ENCODE peak calls at places on chromosome 13, in nine cellular contexts. One of them, this sample, is unnamed.

GRCh38 chr13:108328848-108329247 is 59.3 kb downstream of the TNFSF13B start:
- DNase-seq in heart right ventricle: no peak
- DNase-seq in Peyer's patch: no peak
- DNase-seq in dorsolateral prefrontal cortex: no peak
- DNase-seq in left ventricle myocardium inferior: no peak
- DNase-seq in right atrium auricular region: no peak
- DNase-seq in body of pancreas: no peak
- DNase-seq in cardiac muscle cell: no peak
- DNase-seq in endodermal cell: no peak
- DNase-seq in this sample: no peak

GRCh38 chr13:114056205-114057013 is 76.0 kb downstream of the RASA3 start:
- DNase-seq in heart right ventricle: no peak
- DNase-seq in Peyer's patch: no peak
- DNase-seq in dorsolateral prefrontal cortex: no peak
- DNase-seq in left ventricle myocardium inferior: no peak
- DNase-seq in right atrium auricular region: no peak
- DNase-seq in body of pancreas: no peak
- DNase-seq in cardiac muscle cell: no peak
- DNase-seq in endodermal cell: no peak
- DNase-seq in this sample: no peak

GRCh38 chr13:106098778-106099177 is 436.7 kb downstream of the EFNB2 start:
- DNase-seq in heart right ventricle: no peak
- DNase-seq in Peyer's patch: no peak
- DNase-seq in dorsolateral prefrontal cortex: no peak
- DNase-seq in left ventricle myocardium inferior: no peak
- DNase-seq in right atrium auricular region: no peak
- DNase-seq in body of pancreas: no peak
- DNase-seq in cardiac muscle cell: no peak
- DNase-seq in endodermal cell: no peak
- DNase-seq in this sample: no peak

GRCh38 chr13:44312898-44313551 is 60.6 kb upstream of the SERP2 start:
- DNase-seq in heart right ventricle: no peak
- DNase-seq in Peyer's patch: no peak
- DNase-seq in dorsolateral prefrontal cortex: no peak
- DNase-seq in left ventricle myocardium inferior: no peak
- DNase-seq in right atrium auricular region: no peak
- DNase-seq in body of pancreas: no peak
- DNase-seq in cardiac muscle cell: peak
- DNase-seq in endodermal cell: no peak
- DNase-seq in this sample: peak

GRCh38 chr13:82480415-82480814 is 1401.9 kb downstream of the SLITRK1 start:
- DNase-seq in heart right ventricle: no peak
- DNase-seq in Peyer's patch: no peak
- DNase-seq in dorsolateral prefrontal cortex: no peak
- DNase-seq in left ventricle myocardium inferior: no peak
- DNase-seq in right atrium auricular region: no peak
- DNase-seq in body of pancreas: no peak
- DNase-seq in cardiac muscle cell: no peak
- DNase-seq in endodermal cell: no peak
- DNase-seq in this sample: no peak

GRCh38 chr13:80408270-80408669 is 67.3 kb upstream of the SPRY2 start:
- DNase-seq in heart right ventricle: no peak
- DNase-seq in Peyer's patch: no peak
- DNase-seq in dorsolateral prefrontal cortex: no peak
- DNase-seq in left ventricle myocardium inferior: no peak
- DNase-seq in right atrium auricular region: no peak
- DNase-seq in body of pancreas: no peak
- DNase-seq in cardiac muscle cell: no peak
- DNase-seq in endodermal cell: peak
- DNase-seq in this sample: no peak

GRCh38 chr13:37144661-37145060 is 39.2 kb upstream of the CSNK1A1L start:
- DNase-seq in heart right ventricle: no peak
- DNase-seq in Peyer's patch: no peak
- DNase-seq in dorsolateral prefrontal cortex: no peak
- DNase-seq in left ventricle myocardium inferior: no peak
- DNase-seq in right atrium auricular region: no peak
- DNase-seq in body of pancreas: no peak
- DNase-seq in cardiac muscle cell: no peak
- DNase-seq in endodermal cell: no peak
- DNase-seq in this sample: no peak

GRCh38 chr13:42108217-42108616 is 59.8 kb downstream of the DGKH start:
- DNase-seq in heart right ventricle: no peak
- DNase-seq in Peyer's patch: no peak
- DNase-seq in dorsolateral prefrontal cortex: no peak
- DNase-seq in left ventricle myocardium inferior: no peak
- DNase-seq in right atrium auricular region: no peak
- DNase-seq in body of pancreas: no peak
- DNase-seq in cardiac muscle cell: no peak
- DNase-seq in endodermal cell: no peak
- DNase-seq in this sample: no peak

GRCh38 chr13:27079421-27079958 is 92.1 kb downstream of the USP12 start:
- DNase-seq in heart right ventricle: no peak
- DNase-seq in Peyer's patch: no peak
- DNase-seq in dorsolateral prefrontal cortex: no peak
- DNase-seq in left ventricle myocardium inferior: no peak
- DNase-seq in right atrium auricular region: no peak
- DNase-seq in body of pancreas: no peak
- DNase-seq in cardiac muscle cell: peak
- DNase-seq in endodermal cell: peak
- DNase-seq in this sample: no peak

GRCh38 chr13:51230473-51231105 is 8.4 kb downstream of the FAM124A start:
- DNase-seq in heart right ventricle: peak
- DNase-seq in Peyer's patch: peak
- DNase-seq in dorsolateral prefrontal cortex: peak
- DNase-seq in left ventricle myocardium inferior: peak
- DNase-seq in right atrium auricular region: peak
- DNase-seq in body of pancreas: peak
- DNase-seq in cardiac muscle cell: peak
- DNase-seq in endodermal cell: peak
- DNase-seq in this sample: no peak

GRCh38 chr13:76632388-76633044 is 253.7 kb downstream of the KCTD12 start:
- DNase-seq in heart right ventricle: no peak
- DNase-seq in Peyer's patch: no peak
- DNase-seq in dorsolateral prefrontal cortex: no peak
- DNase-seq in left ventricle myocardium inferior: no peak
- DNase-seq in right atrium auricular region: no peak
- DNase-seq in body of pancreas: no peak
- DNase-seq in cardiac muscle cell: peak
- DNase-seq in endodermal cell: peak
- DNase-seq in this sample: no peak

GRCh38 chr13:49497272-49497671 is 1.5 kb downstream of the PHF11 start:
- DNase-seq in heart right ventricle: no peak
- DNase-seq in Peyer's patch: no peak
- DNase-seq in dorsolateral prefrontal cortex: no peak
- DNase-seq in left ventricle myocardium inferior: no peak
- DNase-seq in right atrium auricular region: no peak
- DNase-seq in body of pancreas: no peak
- DNase-seq in cardiac muscle cell: no peak
- DNase-seq in endodermal cell: no peak
- DNase-seq in this sample: no peak

GRCh38 chr13:65095697-65096096 is 2134.4 kb downstream of the PCDH9 start:
- DNase-seq in heart right ventricle: no peak
- DNase-seq in Peyer's patch: no peak
- DNase-seq in dorsolateral prefrontal cortex: no peak
- DNase-seq in left ventricle myocardium inferior: no peak
- DNase-seq in right atrium auricular region: no peak
- DNase-seq in body of pancreas: no peak
- DNase-seq in cardiac muscle cell: no peak
- DNase-seq in endodermal cell: no peak
- DNase-seq in this sample: no peak

GRCh38 chr13:23718916-23719470 is 148.8 kb downstream of the TNFRSF19 start:
- DNase-seq in heart right ventricle: no peak
- DNase-seq in Peyer's patch: no peak
- DNase-seq in dorsolateral prefrontal cortex: no peak
- DNase-seq in left ventricle myocardium inferior: no peak
- DNase-seq in right atrium auricular region: no peak
- DNase-seq in body of pancreas: no peak
- DNase-seq in cardiac muscle cell: no peak
- DNase-seq in endodermal cell: no peak
- DNase-seq in this sample: no peak

GRCh38 chr13:113407531-113408393 is 43.8 kb upstream of the GRTP1 start:
- DNase-seq in heart right ventricle: no peak
- DNase-seq in Peyer's patch: no peak
- DNase-seq in dorsolateral prefrontal cortex: no peak
- DNase-seq in left ventricle myocardium inferior: no peak
- DNase-seq in right atrium auricular region: no peak
- DNase-seq in body of pancreas: no peak
- DNase-seq in cardiac muscle cell: no peak
- DNase-seq in endodermal cell: peak
- DNase-seq in this sample: peak

GRCh38 chr13:23510544-23510916 is 59.7 kb upstream of the TNFRSF19 start:
- DNase-seq in heart right ventricle: no peak
- DNase-seq in Peyer's patch: no peak
- DNase-seq in dorsolateral prefrontal cortex: no peak
- DNase-seq in left ventricle myocardium inferior: no peak
- DNase-seq in right atrium auricular region: no peak
- DNase-seq in body of pancreas: no peak
- DNase-seq in cardiac muscle cell: peak
- DNase-seq in endodermal cell: no peak
- DNase-seq in this sample: no peak

GRCh38 chr13:52862358-52863206 is 14.1 kb upstream of the PCDH8 start:
- DNase-seq in heart right ventricle: no peak
- DNase-seq in Peyer's patch: no peak
- DNase-seq in dorsolateral prefrontal cortex: no peak
- DNase-seq in left ventricle myocardium inferior: no peak
- DNase-seq in right atrium auricular region: no peak
- DNase-seq in body of pancreas: peak
- DNase-seq in cardiac muscle cell: peak
- DNase-seq in endodermal cell: peak
- DNase-seq in this sample: no peak
- H3K4me3 ChIP-seq in heart right ventricle: no peak
- H3K4me3 ChIP-seq in Peyer's patch: no peak
- H3K4me3 ChIP-seq in dorsolateral prefrontal cortex: no peak
- H3K4me3 ChIP-seq in left ventricle myocardium inferior: no peak
- H3K4me3 ChIP-seq in right atrium auricular region: no peak
- H3K4me3 ChIP-seq in body of pancreas: no peak
- H3K4me3 ChIP-seq in cardiac muscle cell: no peak
- H3K4me3 ChIP-seq in endodermal cell: no peak
- H3K4me3 ChIP-seq in this sample: no peak

GRCh38 chr13:103066079-103066880 is at the start of gene SLC10A2:
- DNase-seq in heart right ventricle: no peak
- DNase-seq in Peyer's patch: peak
- DNase-seq in dorsolateral prefrontal cortex: no peak
- DNase-seq in left ventricle myocardium inferior: no peak
- DNase-seq in right atrium auricular region: no peak
- DNase-seq in body of pancreas: no peak
- DNase-seq in cardiac muscle cell: no peak
- DNase-seq in endodermal cell: no peak
- DNase-seq in this sample: no peak

GRCh38 chr13:103066991-103067390 is 774 bp upstream of the SLC10A2 start:
- DNase-seq in heart right ventricle: no peak
- DNase-seq in Peyer's patch: no peak
- DNase-seq in dorsolateral prefrontal cortex: no peak
- DNase-seq in left ventricle myocardium inferior: no peak
- DNase-seq in right atrium auricular region: no peak
- DNase-seq in body of pancreas: no peak
- DNase-seq in cardiac muscle cell: no peak
- DNase-seq in endodermal cell: no peak
- DNase-seq in this sample: no peak

GRCh38 chr13:103062079-103062478 is 4.1 kb downstream of the SLC10A2 start:
- DNase-seq in heart right ventricle: no peak
- DNase-seq in Peyer's patch: no peak
- DNase-seq in dorsolateral prefrontal cortex: no peak
- DNase-seq in left ventricle myocardium inferior: no peak
- DNase-seq in right atrium auricular region: no peak
- DNase-seq in body of pancreas: no peak
- DNase-seq in cardiac muscle cell: no peak
- DNase-seq in endodermal cell: no peak
- DNase-seq in this sample: no peak

GRCh38 chr13:103067751-103068563 is 1.7 kb upstream of the SLC10A2 start:
- DNase-seq in heart right ventricle: no peak
- DNase-seq in Peyer's patch: peak
- DNase-seq in dorsolateral prefrontal cortex: no peak
- DNase-seq in left ventricle myocardium inferior: no peak
- DNase-seq in right atrium auricular region: no peak
- DNase-seq in body of pancreas: no peak
- DNase-seq in cardiac muscle cell: no peak
- DNase-seq in endodermal cell: peak
- DNase-seq in this sample: no peak

DNA sequence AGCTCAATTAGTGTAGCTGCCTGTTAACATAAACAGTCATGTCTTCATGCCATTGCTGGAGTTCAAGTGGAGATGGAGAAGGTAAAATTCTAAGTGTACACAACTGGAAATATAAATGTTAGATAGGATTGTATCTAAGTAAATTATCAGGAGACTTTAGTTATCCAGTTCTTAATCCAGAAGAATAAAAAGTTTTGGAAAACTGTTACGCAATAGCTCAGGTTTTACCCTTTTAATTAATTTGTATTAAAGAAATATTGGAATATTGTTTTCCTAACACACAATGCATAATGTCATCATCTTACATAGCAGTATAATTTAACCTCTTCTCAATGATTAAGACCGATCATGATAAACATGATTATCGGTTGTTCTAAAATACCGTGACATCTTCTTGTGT is 2.8 kb downstream of the SLC10A2 start:
- DNase-seq in heart right ventricle: no peak
- DNase-seq in Peyer's patch: no peak
- DNase-seq in dorsolateral prefrontal cortex: no peak
- DNase-seq in left ventricle myocardium inferior: no peak
- DNase-seq in right atrium auricular region: no peak
- DNase-seq in body of pancreas: no peak
- DNase-seq in cardiac muscle cell: no peak
- DNase-seq in endodermal cell: no peak
- DNase-seq in this sample: no peak
- TF ChIP-seq CTCF in heart right ventricle: no peak
- TF ChIP-seq CTCF in Peyer's patch: no peak
- TF ChIP-seq CTCF in dorsolateral prefrontal cortex: no peak
- TF ChIP-seq CTCF in left ventricle myocardium inferior: no peak
- TF ChIP-seq CTCF in right atrium auricular region: no peak
- TF ChIP-seq CTCF in body of pancreas: no peak
- TF ChIP-seq CTCF in cardiac muscle cell: no peak
- TF ChIP-seq CTCF in endodermal cell: no peak
- TF ChIP-seq CTCF in this sample: no peak

GRCh38 chr13:39655041-39655568 is 357 bp upstream of the COG6 start:
- DNase-seq in heart right ventricle: no peak
- DNase-seq in Peyer's patch: no peak
- DNase-seq in dorsolateral prefrontal cortex: no peak
- DNase-seq in left ventricle myocardium inferior: no peak
- DNase-seq in right atrium auricular region: no peak
- DNase-seq in body of pancreas: no peak
- DNase-seq in cardiac muscle cell: no peak
- DNase-seq in endodermal cell: no peak
- DNase-seq in this sample: no peak
- H3K27ac ChIP-seq in heart right ventricle: no peak
- H3K27ac ChIP-seq in Peyer's patch: peak
- H3K27ac ChIP-seq in dorsolateral prefrontal cortex: peak
- H3K27ac ChIP-seq in left ventricle myocardium inferior: peak
- H3K27ac ChIP-seq in right atrium auricular region: peak
- H3K27ac ChIP-seq in body of pancreas: no peak
- H3K27ac ChIP-seq in cardiac muscle cell: no peak
- H3K27ac ChIP-seq in endodermal cell: no peak
- H3K27ac ChIP-seq in this sample: peak

DNA sequence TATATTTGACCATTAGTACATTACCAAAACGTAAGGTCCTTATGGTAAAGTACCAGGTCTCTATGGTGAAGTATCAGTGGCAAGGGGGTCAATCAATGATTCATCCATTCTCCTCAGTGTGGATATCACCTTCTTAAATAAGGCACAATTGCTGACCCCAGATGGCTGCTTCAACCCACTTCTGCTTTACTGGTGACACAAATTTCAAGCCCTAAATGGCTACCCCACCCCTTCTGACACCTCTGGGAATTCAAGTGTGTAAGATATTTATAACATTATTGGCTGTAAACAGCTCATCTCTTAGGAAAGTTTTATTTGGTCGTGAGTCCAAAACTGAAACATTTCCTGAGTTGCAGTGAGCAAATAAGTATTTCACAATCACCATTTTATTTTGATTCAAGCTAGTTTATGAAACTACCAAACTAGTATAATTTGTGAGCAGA is 7.9 kb upstream of the WBP4 start:
- DNase-seq in heart right ventricle: no peak
- DNase-seq in Peyer's patch: no peak
- DNase-seq in dorsolateral prefrontal cortex: no peak
- DNase-seq in left ventricle myocardium inferior: no peak
- DNase-seq in right atrium auricular region: peak
- DNase-seq in body of pancreas: peak
- DNase-seq in cardiac muscle cell: peak
- DNase-seq in endodermal cell: no peak
- DNase-seq in this sample: no peak
- H3K4me3 ChIP-seq in heart right ventricle: no peak
- H3K4me3 ChIP-seq in Peyer's patch: no peak
- H3K4me3 ChIP-seq in dorsolateral prefrontal cortex: no peak
- H3K4me3 ChIP-seq in left ventricle myocardium inferior: peak
- H3K4me3 ChIP-seq in right atrium auricular region: no peak
- H3K4me3 ChIP-seq in body of pancreas: no peak
- H3K4me3 ChIP-seq in cardiac muscle cell: no peak
- H3K4me3 ChIP-seq in endodermal cell: no peak
- H3K4me3 ChIP-seq in this sample: no peak

This sample was measured in coronary artery.